ENCODE peak calls at places on chromosomes 1 and 21, in four cellular contexts. X is stimulated activated CD4-positive, alpha-beta T cell treated with anti-CD3 and anti-CD28 coated beads, Interleukin-2, amount 100 ng/mL, for 24 hours; N is neuronal stem cell; E is heart left ventricle. I is an unnamed sample.

GRCh38 chr1:40717960-40718359 is 26.5 kb downstream of the NFYC start:
- DNase-seq in X (no peak), N (no peak), E (no peak), I (no peak)

GRCh38 chr1:26787706-26788514 is at the start of gene PIGV:
- DNase-seq in X (peak), N (peak), E (peak), I (peak)

GRCh38 chr1:55375617-55376258 is 160.6 kb upstream of the USP24 start:
- DNase-seq in X (peak), N (peak), E (peak), I (no peak)

GRCh38 chr1:184504695-184505338 is 118.0 kb downstream of the C1orf21 start:
- DNase-seq in X (no peak), N (no peak), E (no peak), I (no peak)

GRCh38 chr1:220336391-220337065 is 64.3 kb upstream of the RAB3GAP2 start:
- DNase-seq in X (no peak), N (no peak), E (no peak), I (no peak)

GRCh38 chr1:35369922-35370671 is 101.6 kb downstream of the ZMYM4 start:
- DNase-seq in X (no peak), N (no peak), E (peak), I (peak)

GRCh38 chr1:53326598-53327182 is 1.2 kb downstream of the LRP8 start:
- DNase-seq in X (peak), N (peak), E (no peak), I (no peak)

GRCh38 chr1:218304281-218305039 is 19.4 kb downstream of the RRP15 start:
- DNase-seq in X (no peak), N (no peak), E (peak), I (peak)

GRCh38 chr21:41761211-41762181 is 5.4 kb downstream of the RIPK4 start:
- DNase-seq in X (no peak), N (no peak), E (no peak), I (peak)

GRCh38 chr1:213977486-213977842 is 10.3 kb upstream of the PROX1 start:
- DNase-seq in X (no peak), N (no peak), E (no peak), I (no peak)

GRCh38 chr1:212230329-212230728 is 54.9 kb upstream of the PPP2R5A start:
- DNase-seq in X (no peak), N (no peak), E (no peak), I (no peak)